ENCODE peak calls at places on chromosome 15, in nine cellular contexts. N is astrocyte, H is keratinocyte, G is endothelial cell, M is astrocyte of the cerebellum, K is IMR-90, I is glutamatergic neuron, A is mesothelial cell of epicardium, F is AG04450. W is an unnamed sample.

GRCh38 chr15:75809986-75810750 is 33.1 kb upstream of the UBE2Q2 start:
- DNase-seq in K (no peak), H (peak), N (no peak), F (no peak), I (no peak), G (no peak), M (no peak), A (no peak), W (no peak)

GRCh38 chr15:82040395-82040794 is 5.4 kb downstream of the MEX3B start:
- DNase-seq in G (no peak), H (no peak), F (no peak), K (peak), I (no peak), N (no peak), M (no peak), A (no peak), W (no peak)

GRCh38 chr15:51046799-51047449 is 47.8 kb downstream of the TNFAIP8L3 start:
- DNase-seq in N (peak), F (peak), G (no peak), M (peak), H (no peak), K (peak), I (no peak), A (no peak), W (no peak)

GRCh38 chr15:36845270-36845669 is 255.1 kb downstream of the MEIS2 start:
- DNase-seq in H (no peak), N (no peak), K (no peak), M (no peak), F (no peak), I (no peak), A (no peak), G (no peak), W (no peak)

GRCh38 chr15:40495516-40495915 is 24.7 kb downstream of the CHST14 start:
- DNase-seq in K (no peak), G (no peak), M (no peak), I (no peak), N (no peak), H (no peak), A (no peak), F (no peak), W (no peak)

GRCh38 chr15:92471263-92471662 is 77.6 kb downstream of the ST8SIA2 start:
- DNase-seq in N (no peak), I (no peak), M (no peak), F (no peak), H (no peak), A (no peak), K (no peak), G (no peak), W (no peak)

GRCh38 chr15:66862111-66862815 is 160.2 kb downstream of the SMAD6 start:
- DNase-seq in F (no peak), A (no peak), H (no peak), N (no peak), G (no peak), I (no peak), K (no peak), M (no peak), W (no peak)

GRCh38 chr15:92130244-92130643 is 263.4 kb upstream of the ST8SIA2 start:
- DNase-seq in H (no peak), F (no peak), A (no peak), N (no peak), G (no peak), K (no peak), M (no peak), I (no peak), W (no peak)

GRCh38 chr15:28920781-28921331 is 35.1 kb downstream of the APBA2 start:
- DNase-seq in H (no peak), F (no peak), M (no peak), A (no peak), G (no peak), K (no peak), I (no peak), N (no peak), W (no peak)

GRCh38 chr15:54088837-54089236 is 110.6 kb downstream of the UNC13C start:
- DNase-seq in A (no peak), M (no peak), N (no peak), I (no peak), H (no peak), G (no peak), F (no peak), K (no peak), W (no peak)

GRCh38 chr15:54083501-54083900 is 105.3 kb downstream of the UNC13C start:
- DNase-seq in H (no peak), F (no peak), A (no peak), K (no peak), G (no peak), I (no peak), N (no peak), M (no peak), W (no peak)

GRCh38 chr15:54082836-54083492 is 104.7 kb downstream of the UNC13C start:
- DNase-seq in K (peak), I (peak), N (no peak), M (no peak), F (no peak), A (no peak), G (peak), H (no peak), W (no peak)
- TF ChIP-seq CTCF in K (peak), I (peak), N (peak), M (peak), F (peak), A (peak), G (peak), H (peak), W (peak)

DNA sequence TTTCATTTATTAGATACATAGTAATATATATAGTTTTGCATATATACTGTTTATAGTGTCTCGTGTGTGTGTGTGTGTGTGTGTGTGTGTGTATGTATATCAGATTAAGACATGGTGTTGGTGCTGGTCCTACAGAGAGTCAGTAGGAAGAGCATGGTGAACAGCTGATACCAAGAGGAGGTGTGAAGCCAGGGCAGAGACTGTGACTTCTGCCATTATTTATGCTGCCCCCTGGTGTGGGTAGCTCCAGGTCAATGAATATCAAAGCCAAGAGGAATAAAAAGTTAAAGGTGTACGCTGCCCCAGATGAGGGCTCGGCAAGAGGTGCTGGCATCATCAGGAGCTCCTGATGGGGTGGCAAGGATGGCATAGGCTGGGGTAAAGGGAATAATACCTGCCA is 299.5 kb upstream of the RASGRP1 start:
- DNase-seq in I (no peak), G (no peak), M (no peak), F (no peak), K (no peak), N (no peak), A (no peak), H (no peak), W (no peak)
- TF ChIP-seq CTCF in I (no peak), G (no peak), M (no peak), F (peak), K (peak), N (no peak), A (no peak), H (no peak), W (no peak)

GRCh38 chr15:29942144-29942543 is 119.9 kb upstream of the TJP1 start:
- DNase-seq in I (no peak), G (peak), M (no peak), A (no peak), K (no peak), F (no peak), N (no peak), H (no peak), W (no peak)
- TF ChIP-seq CTCF in I (no peak), G (peak), M (peak), A (no peak), K (peak), F (peak), N (peak), H (no peak), W (no peak)

DNA sequence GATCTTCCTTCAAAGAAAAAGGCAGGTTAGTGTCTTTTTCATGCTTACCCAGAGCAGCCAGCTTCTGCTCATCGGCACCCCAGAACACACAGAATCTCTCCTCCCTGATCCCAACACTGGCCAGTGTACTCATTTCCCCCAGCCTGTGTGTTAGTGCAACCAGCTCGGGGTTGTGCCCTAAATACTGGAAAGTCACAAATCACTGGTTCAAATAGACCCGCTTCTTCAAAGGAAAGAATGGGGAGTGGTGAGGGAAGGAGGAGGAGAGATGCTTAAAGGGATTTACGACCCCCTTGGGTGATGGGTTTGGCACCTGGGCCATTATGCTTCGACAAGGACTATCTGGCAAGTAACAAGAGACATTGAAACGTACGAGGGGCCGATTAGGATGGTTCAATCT is 114.0 kb downstream of the FOXB1 start:
- DNase-seq in H (no peak), M (no peak), F (no peak), N (no peak), A (no peak), G (no peak), K (no peak), I (no peak), W (no peak)
- TF ChIP-seq CTCF in H (no peak), M (no peak), F (no peak), N (no peak), A (no peak), G (no peak), K (no peak), I (no peak), W (no peak)

GRCh38 chr15:38941399-38941953 is 376.9 kb upstream of the RASGRP1 start:
- DNase-seq in H (no peak), M (no peak), K (peak), G (no peak), I (no peak), F (no peak), N (peak), A (no peak), W (no peak)

GRCh38 chr15:38944551-38944950 is 379.9 kb upstream of the RASGRP1 start:
- DNase-seq in G (no peak), A (no peak), H (no peak), I (no peak), M (no peak), K (no peak), F (no peak), N (no peak), W (no peak)

GRCh38 chr15:38945551-38946298 is 381.1 kb upstream of the RASGRP1 start:
- DNase-seq in N (no peak), M (no peak), F (no peak), H (no peak), G (no peak), I (no peak), A (no peak), K (no peak), W (no peak)
- TF ChIP-seq CTCF in N (no peak), M (no peak), F (no peak), H (no peak), G (no peak), I (no peak), A (no peak), K (no peak), W (no peak)

GRCh38 chr15:87816811-87817210 is 439.7 kb downstream of the NTRK3 start:
- DNase-seq in A (no peak), N (peak), I (no peak), M (peak), F (peak), G (no peak), H (peak), K (peak), W (no peak)

GRCh38 chr15:87817553-87817952 is 439.0 kb downstream of the NTRK3 start:
- DNase-seq in A (no peak), M (no peak), F (no peak), I (no peak), K (peak), H (no peak), N (no peak), G (no peak), W (no peak)

GRCh38 chr15:87816016-87816415 is 440.5 kb downstream of the NTRK3 start:
- DNase-seq in H (no peak), N (peak), K (peak), F (no peak), I (no peak), M (no peak), A (no peak), G (no peak), W (no peak)
- TF ChIP-seq CTCF in H (no peak), N (no peak), K (no peak), F (no peak), I (no peak), M (no peak), A (no peak), G (no peak), W (no peak)

DNA sequence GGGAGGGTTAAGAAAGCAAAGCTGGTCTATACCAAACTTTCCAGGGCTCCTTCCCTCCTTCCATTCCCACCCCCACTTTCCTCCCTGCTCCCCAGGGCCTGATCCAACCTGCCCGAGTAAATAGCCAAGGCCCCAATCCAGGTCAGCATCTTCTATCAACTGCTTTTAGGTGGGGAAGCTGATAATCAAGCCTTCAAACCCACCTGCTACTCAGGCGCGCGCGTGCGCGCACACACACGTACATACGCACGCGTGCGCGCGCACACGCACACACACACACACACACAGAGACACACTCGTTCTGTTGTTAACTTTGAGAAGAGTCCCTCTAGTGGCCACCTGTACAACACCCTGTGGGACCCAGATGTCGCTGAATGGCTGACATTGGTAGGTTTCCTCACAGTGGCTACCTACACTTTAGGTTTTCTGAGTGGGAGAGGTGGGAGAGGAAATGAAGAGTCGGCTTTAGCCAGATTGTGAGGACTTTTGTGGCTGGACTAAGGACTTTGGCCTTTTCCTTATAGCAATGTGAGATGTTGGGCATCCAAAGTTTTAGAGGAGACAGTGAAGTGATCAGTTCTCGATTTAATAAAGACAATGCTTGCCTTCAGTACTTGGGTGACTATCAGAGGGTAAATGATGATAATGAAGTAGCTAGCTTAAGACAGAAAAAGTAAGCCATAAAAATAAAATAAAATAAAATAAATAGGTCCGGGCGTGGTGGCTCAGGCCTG is 179.9 kb upstream of the C2CD4B start:
- DNase-seq in A (peak), G (peak), H (peak), K (peak), N (peak), F (peak), I (peak), M (peak), W (no peak)
- TF ChIP-seq CTCF in A (peak), G (peak), H (peak), K (peak), N (peak), F (peak), I (peak), M (peak), W (no peak)

GRCh38 chr15:54594115-54594514 is 602.6 kb downstream of the RSL24D1 start:
- DNase-seq in H (no peak), N (no peak), M (no peak), K (no peak), I (no peak), G (no peak), F (no peak), A (no peak), W (no peak)
- TF ChIP-seq CTCF in H (no peak), N (no peak), M (no peak), K (no peak), I (no peak), G (no peak), F (no peak), A (no peak), W (no peak)

GRCh38 chr15:80234883-80235282 is 17.1 kb downstream of the CTXND1 start:
- DNase-seq in M (no peak), N (no peak), G (peak), A (no peak), F (no peak), K (peak), H (peak), I (peak), W (peak)
- TF ChIP-seq CTCF in M (peak), N (peak), G (peak), A (peak), F (peak), K (peak), H (peak), I (peak), W (peak)

GRCh38 chr15:59764775-59765174 is 75.7 kb upstream of the BNIP2 start:
- DNase-seq in G (no peak), I (no peak), H (no peak), N (no peak), A (no peak), K (no peak), F (no peak), M (no peak), W (no peak)
- TF ChIP-seq CTCF in G (no peak), I (no peak), H (peak), N (no peak), A (no peak), K (no peak), F (no peak), M (no peak), W (no peak)